ENCODE peak calls at places on chromosomes 13 and 19, in ten cellular contexts. V is tibial nerve, F is GM03348, L is esophagus squamous epithelium, R is HT-29, D is NCI-H69, J is IMR-90, A is ACHN, X is NCI-H510A treated with DMSO at 0.1 percent for 48 hours, Z is right cardiac atrium. U is an unnamed sample.

GRCh38 chr13:85567909-85568308 is 231.3 kb downstream of the SLITRK6 start:
- DNase-seq in V (no peak), F (no peak), L (no peak), R (no peak), D (peak; percentile 7), J (no peak), A (no peak), X (no peak), Z (no peak), U (no peak)

GRCh38 chr13:37175996-37176395 is 70.5 kb upstream of the CSNK1A1L start:
- DNase-seq in V (no peak), F (peak; percentile 49), L (no peak), R (no peak), D (no peak), J (peak; percentile 92), A (no peak), X (no peak), Z (no peak), U (no peak)

GRCh38 chr13:96500953-96501352 is 411.0 kb downstream of the HS6ST3 start:
- DNase-seq in V (no peak), F (no peak), L (no peak), R (no peak), D (no peak), J (no peak), A (no peak), X (no peak), Z (no peak), U (no peak)

GRCh38 chr19:5974721-5975387 is 3.1 kb downstream of the RANBP3 start:
- DNase-seq in V (no peak), F (no peak), L (no peak), R (no peak), D (no peak), J (peak; percentile 35), A (no peak), X (peak; percentile 79), Z (no peak), U (no peak)

GRCh38 chr13:96403241-96403640 is 313.3 kb downstream of the HS6ST3 start:
- DNase-seq in V (no peak), F (no peak), L (no peak), R (no peak), D (no peak), J (no peak), A (no peak), X (no peak), Z (no peak), U (no peak)

GRCh38 chr13:111662451-111662850 is 342.0 kb downstream of the TEX29 start:
- DNase-seq in V (no peak), F (no peak), L (no peak), R (no peak), D (no peak), J (no peak), A (no peak), X (no peak), Z (no peak), U (no peak)

GRCh38 chr19:54952591-54953344 is 5.4 kb upstream of the NLRP7 start:
- DNase-seq in V (no peak), F (no peak), L (no peak), R (no peak), D (no peak), J (no peak), A (no peak), X (no peak), Z (no peak), U (no peak)

GRCh38 chr13:94548382-94549240 is 47.3 kb downstream of the TGDS start:
- DNase-seq in V (peak; percentile 14), F (no peak), L (no peak), R (peak; percentile 76), D (peak; percentile 92), J (peak; percentile 29), A (peak; percentile 51), X (peak; percentile 90), Z (no peak), U (peak; percentile 96)

GRCh38 chr19:7783991-7784421 is 21.0 kb downstream of the CLEC4M start:
- DNase-seq in V (no peak), F (no peak), L (no peak), R (peak; percentile 18), D (no peak), J (peak; percentile 72), A (no peak), X (no peak), Z (no peak), U (no peak)

GRCh38 chr19:463483-464130 is 2.8 kb upstream of the SHC2 start:
- DNase-seq in V (no peak), F (no peak), L (no peak), R (no peak), D (no peak), J (no peak), A (no peak), X (no peak), Z (peak; percentile 49), U (no peak)

GRCh38 chr19:35449347-35450043 is 1.4 kb downstream of the FFAR2 start:
- DNase-seq in V (no peak), F (no peak), L (no peak), R (peak; percentile 13), D (peak; percentile 92), J (no peak), A (no peak), X (no peak), Z (no peak), U (peak; percentile 92)

GRCh38 chr19:18399008-18399407 is 1.6 kb upstream of the LRRC25 start:
- DNase-seq in V (no peak), F (peak; percentile 57), L (no peak), R (no peak), D (no peak), J (peak; percentile 87), A (no peak), X (no peak), Z (peak; percentile 75), U (no peak)

GRCh38 chr19:8064866-8065486 is 12.4 kb downstream of the CCL25 start:
- DNase-seq in V (no peak), F (no peak), L (no peak), R (no peak), D (no peak), J (no peak), A (no peak), X (no peak), Z (no peak), U (no peak)

GRCh38 chr19:12996542-12997094 is 1.3 kb downstream of the NFIX start:
- DNase-seq in V (no peak), F (no peak), L (no peak), R (peak; percentile 33), D (no peak), J (peak; percentile 22), A (peak; percentile 39), X (no peak), Z (peak; percentile 83), U (no peak)